ENCODE peak calls at places on chromosomes 4 and X, in nine cellular contexts. J is HCT116, M is endothelial cell of umbilical vein, U is spleen, P is H1, X is K562, L is transverse colon, W is HepG2, O is HL-60. K is an unnamed sample.

GRCh38 chrX:151082077-151082948 is 94.1 kb upstream of the GPR50 start:
- DNase-seq in J (peak; percentile 6), M (peak; percentile 42), U (peak; percentile 89), P (peak; percentile 15), X (peak; percentile 73), L (peak; percentile 53), W (peak; percentile 15), O (peak; percentile 56), K (peak; percentile 24)

GRCh38 chrX:136931661-136932060 is 51.1 kb upstream of the RBMX start:
- DNase-seq in J (no peak), M (no peak), U (no peak), P (no peak), X (no peak), L (no peak), W (no peak), O (no peak), K (no peak)

GRCh38 chrX:153873282-153874090 is 12.5 kb downstream of the L1CAM start:
- DNase-seq in J (no peak), M (no peak), U (peak; percentile 68), P (no peak), X (no peak), L (no peak), W (no peak), O (no peak), K (no peak)

GRCh38 chrX:43939187-43939926 is 33.8 kb downstream of the NDP start:
- DNase-seq in J (no peak), M (no peak), U (no peak), P (no peak), X (no peak), L (no peak), W (no peak), O (no peak), K (no peak)

GRCh38 chr4:30181918-30182317 is 538.3 kb upstream of the PCDH7 start:
- DNase-seq in J (no peak), M (no peak), U (no peak), P (no peak), X (no peak), L (no peak), W (no peak), O (no peak), K (no peak)

GRCh38 chrX:52933976-52934703 is 24.2 kb downstream of the FAM156A start:
- DNase-seq in J (no peak), M (no peak), U (no peak), P (no peak), X (no peak), L (no peak), W (no peak), O (no peak), K (no peak)

GRCh38 chr4:150391052-150391451 is 190.9 kb upstream of the MAB21L2 start:
- DNase-seq in J (no peak), M (no peak), U (no peak), P (no peak), X (no peak), L (no peak), W (no peak), O (no peak), K (no peak)

GRCh38 chr4:76302856-76303438 is 3.6 kb upstream of the STBD1 start:
- DNase-seq in J (no peak), M (no peak), U (no peak), P (no peak), X (no peak), L (no peak), W (no peak), O (peak; percentile 69), K (no peak)

GRCh38 chr4:20356565-20356964 is 104.9 kb downstream of the SLIT2 start:
- DNase-seq in J (no peak), M (peak; percentile 70), U (no peak), P (no peak), X (no peak), L (no peak), W (no peak), O (no peak), K (no peak)

GRCh38 chr4:24924309-24924781 is 11.5 kb upstream of the CCDC149 start:
- DNase-seq in J (no peak), M (no peak), U (no peak), P (no peak), X (no peak), L (no peak), W (no peak), O (no peak), K (no peak)

GRCh38 chr4:119238068-119238722 is 25.7 kb downstream of the USP53 start:
- DNase-seq in J (no peak), M (peak; percentile 69), U (no peak), P (no peak), X (peak; percentile 10), L (no peak), W (no peak), O (no peak), K (no peak)

GRCh38 chr4:4379540-4380087 is 7.3 kb upstream of the NSG1 start:
- DNase-seq in J (no peak), M (no peak), U (no peak), P (no peak), X (no peak), L (no peak), W (no peak), O (no peak), K (no peak)

GRCh38 chr4:4376074-4376473 is 10.8 kb upstream of the NSG1 start:
- DNase-seq in J (no peak), M (no peak), U (no peak), P (no peak), X (no peak), L (no peak), W (no peak), O (no peak), K (no peak)

GRCh38 chr4:4374388-4375098 is 12.4 kb upstream of the NSG1 start:
- DNase-seq in J (no peak), M (no peak), U (no peak), P (no peak), X (no peak), L (no peak), W (no peak), O (no peak), K (no peak)

GRCh38 chr4:4377683-4378082 is 9.2 kb upstream of the NSG1 start:
- DNase-seq in J (no peak), M (no peak), U (no peak), P (no peak), X (no peak), L (no peak), W (no peak), O (no peak), K (no peak)

GRCh38 chr4:4377191-4377590 is 9.7 kb upstream of the NSG1 start:
- DNase-seq in J (no peak), M (no peak), U (no peak), P (no peak), X (no peak), L (no peak), W (no peak), O (no peak), K (no peak)
- H3K27me3 ChIP-seq in J (peaks cover 10% of the 10 kb centered on the region), M (peaks cover 3% of the 10 kb centered on the region), U (peaks cover 12% of the 10 kb centered on the region), P (no peaks in the 10 kb centered on the region), X (peaks cover 29% of the 10 kb centered on the region), L (peaks cover 10% of the 10 kb centered on the region), W (peaks cover 37% of the 10 kb centered on the region), O (no peaks in the 10 kb centered on the region), K (no peaks in the 10 kb centered on the region)

DNA sequence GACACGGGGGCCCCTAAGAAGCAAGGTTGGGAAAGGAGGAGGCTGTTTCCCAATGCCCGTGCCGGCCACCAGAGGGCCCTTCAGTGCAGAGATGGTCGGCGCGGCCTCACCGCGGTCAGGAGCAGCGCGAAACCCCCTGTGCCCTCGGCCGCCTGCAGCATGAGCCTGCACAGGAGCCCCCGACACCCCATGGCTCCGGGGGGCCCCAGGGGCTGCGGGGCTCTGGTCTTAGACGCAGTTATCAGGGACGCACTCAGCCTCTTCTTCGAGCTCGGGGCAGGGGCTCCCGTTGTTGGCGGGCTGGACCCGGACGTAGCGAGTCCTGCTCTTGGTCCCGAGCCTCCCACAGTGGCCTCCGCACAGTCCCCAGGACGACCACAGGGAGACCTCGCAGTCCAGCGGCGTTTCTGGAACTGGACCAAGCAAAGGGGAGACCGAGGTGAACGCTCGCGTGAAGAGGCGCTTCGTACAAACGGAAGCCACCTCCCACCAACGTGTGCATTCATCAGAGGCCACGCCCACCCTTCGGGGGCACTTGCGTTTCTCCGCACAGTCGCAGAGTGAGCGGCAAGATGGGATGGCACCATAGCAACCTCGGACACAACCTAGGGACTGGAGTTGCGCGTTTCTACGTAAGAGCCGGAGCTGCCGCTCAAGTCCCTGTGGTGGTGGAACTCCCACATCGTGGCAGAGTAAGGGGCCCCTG is 5.0 kb downstream of the SPON2 start:
- DNase-seq in J (peak; percentile 94), M (peak; percentile 72), U (peak; percentile 96), P (peak; percentile 75), X (peak; percentile 90), L (peak; percentile 92), W (peak; percentile 24), O (peak; percentile 88), K (peak; percentile 69)
- TF ChIP-seq POLR2AphosphoS5 in J (peak; percentile 75), M (no peak), U (peak; percentile 66), P (no peak), X (no peak), L (peak; percentile 10), W (no peak), O (peak; percentile 57), K (peak; percentile 39)

GRCh38 chr4:147674073-147674472 is 9.9 kb downstream of the PRMT9 start:
- DNase-seq in J (no peak), M (no peak), U (no peak), P (no peak), X (no peak), L (no peak), W (no peak), O (no peak), K (no peak)
- H3K27me3 ChIP-seq in J (no peaks in the 10 kb centered on the region), M (no peaks in the 10 kb centered on the region), U (no peaks in the 10 kb centered on the region), P (no peaks in the 10 kb centered on the region), X (no peaks in the 10 kb centered on the region), L (no peaks in the 10 kb centered on the region), W (no peaks in the 10 kb centered on the region), O (no peaks in the 10 kb centered on the region), K (no peaks in the 10 kb centered on the region)

GRCh38 chr4:113951263-113951662 is 28.2 kb downstream of the ARSJ start:
- DNase-seq in J (peak; percentile 45), M (no peak), U (no peak), P (no peak), X (no peak), L (peak; percentile 13), W (no peak), O (no peak), K (no peak)

GRCh38 chr4:113955411-113955810 is 24.0 kb downstream of the ARSJ start:
- DNase-seq in J (no peak), M (no peak), U (no peak), P (no peak), X (no peak), L (no peak), W (no peak), O (no peak), K (no peak)

GRCh38 chr4:113952452-113953029 is 26.9 kb downstream of the ARSJ start:
- DNase-seq in J (peak; percentile 64), M (peak; percentile 78), U (no peak), P (peak; percentile 5), X (peak; percentile 7), L (no peak), W (peak; percentile 54), O (peak; percentile 13), K (no peak)

GRCh38 chr4:113955948-113956347 is 23.5 kb downstream of the ARSJ start:
- DNase-seq in J (no peak), M (no peak), U (no peak), P (no peak), X (no peak), L (no peak), W (no peak), O (no peak), K (no peak)

DNA sequence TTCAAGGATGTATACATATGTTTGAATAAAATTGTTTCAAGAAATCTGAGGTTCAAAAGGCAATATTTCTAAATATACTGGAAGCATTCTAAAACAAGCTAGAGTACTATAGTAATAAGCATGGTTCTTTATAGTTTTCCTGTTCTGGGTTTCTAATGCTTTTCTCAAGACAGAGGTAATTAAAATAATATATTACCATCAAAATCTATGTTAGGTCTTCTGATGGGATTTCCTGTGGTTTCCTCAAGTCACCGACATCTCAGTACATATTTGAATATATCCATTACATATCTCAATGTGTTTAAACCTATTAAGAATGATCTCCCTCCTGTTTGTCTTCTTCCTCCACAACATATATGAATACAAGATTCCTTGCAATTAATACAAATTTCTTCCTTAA is 25.6 kb downstream of the ARSJ start:
- DNase-seq in J (no peak), M (no peak), U (no peak), P (no peak), X (no peak), L (no peak), W (no peak), O (no peak), K (no peak)
- TF ChIP-seq POLR2AphosphoS5 in J (no peak), M (no peak), U (no peak), P (no peak), X (no peak), L (no peak), W (no peak), O (no peak), K (no peak)